ENCODE peak calls at places on chromosomes 2 and 18, in eight cellular contexts. V is A549, N is adrenal gland, O is small intestine, G is BE2C, S is colonic mucosa, L is prostate gland, E is spleen. A is an unnamed sample. For H3K4me1, the result is how much of the 10 kb centered on the place peaks cover.

GRCh38 chr2:109324859-109325258 is 195.9 kb downstream of the SH3RF3 start:
- DNase-seq in S (peak), G (no peak), V (no peak), N (peak), E (no peak), L (peak), O (no peak), A (no peak)

GRCh38 chr2:137249463-137249862 is 484.1 kb downstream of the THSD7B start:
- DNase-seq in L (no peak), S (no peak), G (no peak), E (no peak), N (no peak), O (no peak), V (no peak), A (no peak)

GRCh38 chr2:24620936-24621335 is 129.9 kb downstream of the NCOA1 start:
- DNase-seq in N (no peak), S (no peak), O (no peak), L (no peak), G (no peak), E (no peak), V (no peak), A (no peak)

GRCh38 chr2:45611020-45611737 is at the start of gene SRBD1:
- DNase-seq in E (peak), N (peak), V (peak), O (peak), L (peak), G (peak), S (peak), A (peak)

GRCh38 chr18:32122039-32122438 is 30.4 kb downstream of the RNF138 start:
- DNase-seq in E (no peak), G (no peak), N (no peak), O (peak), S (no peak), V (no peak), L (no peak), A (no peak)

GRCh38 chr18:24019641-24020331 is 5.2 kb downstream of the TTC39C start:
- DNase-seq in S (no peak), O (peak), N (no peak), L (no peak), G (no peak), V (no peak), E (no peak), A (no peak)

GRCh38 chr2:10267551-10268465 is 34.9 kb upstream of the HPCAL1 start:
- DNase-seq in E (peak), O (peak), G (peak), N (no peak), V (no peak), S (peak), L (peak), A (peak)

GRCh38 chr2:120434909-120435308 is 89.0 kb downstream of the INHBB start:
- DNase-seq in O (no peak), S (peak), V (no peak), G (no peak), E (peak), L (no peak), N (no peak), A (no peak)

GRCh38 chr2:68318686-68319396 is 908 bp downstream of the CNRIP1 start:
- DNase-seq in O (no peak), L (no peak), E (peak), G (peak), V (no peak), S (peak), N (peak), A (peak)

GRCh38 chr2:18991177-18992168 is 366.9 kb downstream of the OSR1 start:
- DNase-seq in V (peak), L (peak), E (no peak), G (no peak), O (peak), S (peak), N (peak), A (no peak)

GRCh38 chr18:40866013-40866644 is 1088.9 kb upstream of the PIK3C3 start:
- DNase-seq in V (no peak), E (no peak), G (no peak), O (no peak), S (no peak), N (no peak), L (no peak), A (peak)

GRCh38 chr2:136164377-136164776 is 46.4 kb upstream of the CXCR4 start:
- DNase-seq in G (no peak), N (no peak), V (no peak), L (no peak), O (no peak), S (no peak), E (no peak), A (no peak)

GRCh38 chr18:79283341-79283879 is 112.3 kb upstream of the NFATC1 start:
- DNase-seq in S (no peak), E (no peak), O (no peak), G (peak), N (no peak), V (no peak), L (no peak), A (no peak)

GRCh38 chr18:45169610-45170009 is 445.7 kb upstream of the SLC14A2 start:
- DNase-seq in N (no peak), O (no peak), G (no peak), E (no peak), S (no peak), V (no peak), L (no peak), A (no peak)

GRCh38 chr18:43276471-43276870 is 819 bp downstream of the SYT4 start:
- DNase-seq in N (no peak), O (no peak), L (no peak), E (no peak), G (no peak), V (no peak), S (no peak), A (no peak)

GRCh38 chr18:70022636-70023035 is 75.0 kb upstream of the CD226 start:
- DNase-seq in V (no peak), G (no peak), N (no peak), S (no peak), L (no peak), O (no peak), E (no peak), A (no peak)

GRCh38 chr2:68319397-68320117 is at the start of gene CNRIP1:
- DNase-seq in V (peak), O (no peak), S (peak), G (peak), L (no peak), E (peak), N (peak), A (peak)

GRCh38 chr2:240251848-240252190 is 111.4 kb upstream of the OTOS start:
- DNase-seq in S (no peak), E (no peak), O (no peak), L (no peak), V (no peak), N (no peak), G (no peak), A (no peak)

GRCh38 chr2:66013456-66013855 is 421.5 kb upstream of the MEIS1 start:
- DNase-seq in L (no peak), V (no peak), S (no peak), O (no peak), N (no peak), G (no peak), E (no peak), A (no peak)

GRCh38 chr2:45583989-45584388 is 27.1 kb downstream of the SRBD1 start:
- DNase-seq in E (no peak), G (no peak), N (no peak), V (no peak), L (no peak), O (no peak), S (no peak), A (no peak)

GRCh38 chr2:138931284-138932256 is 151.4 kb upstream of the NXPH2 start:
- DNase-seq in S (no peak), L (no peak), N (no peak), O (no peak), V (no peak), G (no peak), E (no peak), A (no peak)

DNA sequence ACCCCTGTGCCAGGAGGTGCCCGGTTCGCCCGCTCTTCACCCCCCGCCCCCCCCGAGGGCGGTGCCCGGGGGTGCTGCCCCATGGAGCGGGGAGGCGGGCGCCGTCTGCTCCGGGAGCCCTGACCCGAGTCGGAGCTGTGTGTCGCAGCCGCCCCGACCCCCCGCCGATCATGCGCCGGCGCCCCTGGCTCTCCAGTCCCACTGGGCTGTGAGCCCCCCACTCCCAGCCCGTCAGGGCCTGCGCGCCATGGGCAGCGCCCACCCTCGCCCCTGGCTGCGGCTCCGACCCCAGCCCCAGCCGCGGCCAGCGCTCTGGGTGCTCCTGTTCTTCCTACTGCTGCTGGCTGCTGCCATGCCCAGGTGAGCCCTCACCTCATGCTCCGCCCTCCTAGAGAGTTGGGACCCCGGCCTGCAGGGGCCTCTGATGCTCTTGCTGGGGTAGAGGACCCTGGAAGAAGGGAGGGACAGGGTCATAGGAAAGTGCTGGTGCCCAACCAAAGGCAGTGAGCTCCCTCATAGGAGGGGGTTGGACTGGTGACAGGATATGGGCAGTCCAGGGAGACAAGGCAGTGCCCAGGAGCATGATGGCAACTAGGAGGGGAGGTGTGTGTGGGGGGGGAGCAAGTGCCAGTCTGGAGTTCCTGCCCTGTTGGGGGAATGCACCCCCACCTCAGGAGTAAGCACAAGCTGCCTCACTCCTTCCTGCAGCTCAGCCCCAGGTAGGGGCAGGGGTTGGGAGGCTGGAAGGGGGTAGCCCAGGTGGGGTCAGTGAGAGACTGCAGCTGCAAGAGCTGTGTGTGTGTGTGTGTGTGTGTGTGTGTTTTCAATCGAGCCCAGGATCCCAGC is at the start of gene WNT10A:
- DNase-seq in E (peak), V (no peak), S (no peak), G (peak), L (no peak), O (no peak), N (no peak), A (peak)
- H3K4me1 ChIP-seq in E (half or more), V (under half), S (under half), G (under half), L (under half), O (under half), N (under half), A (under half)

GRCh38 chr2:144509548-144510205 is 10.2 kb downstream of the ZEB2 start:
- DNase-seq in S (no peak), O (no peak), G (no peak), V (no peak), N (no peak), L (no peak), E (no peak), A (no peak)

GRCh38 chr2:144509001-144509545 is 10.8 kb downstream of the ZEB2 start:
- DNase-seq in N (no peak), G (no peak), O (no peak), E (no peak), L (no peak), S (no peak), V (no peak), A (no peak)

GRCh38 chr2:144511945-144512344 is 8.0 kb downstream of the ZEB2 start:
- DNase-seq in N (no peak), E (no peak), V (no peak), G (no peak), S (no peak), L (no peak), O (no peak), A (no peak)

GRCh38 chr2:144511222-144511855 is 8.6 kb downstream of the ZEB2 start:
- DNase-seq in O (no peak), L (no peak), N (no peak), V (no peak), E (no peak), G (no peak), S (no peak), A (no peak)

GRCh38 chr2:144510206-144510991 is 9.5 kb downstream of the ZEB2 start:
- DNase-seq in V (no peak), L (no peak), O (no peak), G (no peak), N (no peak), S (no peak), E (no peak), A (no peak)
- H3K4me1 ChIP-seq in V (under half), L (under half), O (under half), G (under half), N (half or more), S (under half), E (half or more), A (under half)

DNA sequence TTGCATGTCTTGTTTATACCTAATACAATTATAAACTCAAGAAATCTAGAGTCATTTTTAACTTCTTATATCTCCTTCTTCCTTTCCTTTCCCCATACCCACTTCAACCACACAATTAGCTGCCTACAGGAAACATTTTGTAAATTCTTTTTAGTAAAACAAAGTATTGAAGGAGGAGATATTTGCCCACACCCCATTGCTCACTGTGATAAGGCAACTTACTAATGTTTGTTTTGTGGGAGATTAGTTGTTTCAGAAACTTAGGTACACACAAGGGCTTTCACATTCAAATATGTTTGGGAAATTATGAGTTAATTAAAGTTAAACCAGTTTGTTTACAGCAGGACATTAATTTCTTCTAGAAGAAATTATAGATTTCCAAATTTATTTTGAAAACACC is 62.6 kb upstream of the RAB27B start:
- DNase-seq in G (no peak), S (no peak), V (no peak), O (peak), E (no peak), N (no peak), L (no peak), A (no peak)
- H3K4me1 ChIP-seq in G (under half), S (under half), V (under half), O (under half), E (under half), N (under half), L (under half), A (under half)

GRCh38 chr2:113179446-113180045 is 5.8 kb downstream of the PSD4 start:
- DNase-seq in V (no peak), N (no peak), G (no peak), E (peak), L (no peak), S (no peak), O (no peak), A (no peak)

GRCh38 chr2:113178891-113179290 is 5.1 kb downstream of the PSD4 start:
- DNase-seq in S (no peak), V (no peak), L (no peak), O (no peak), N (no peak), E (peak), G (no peak), A (no peak)

GRCh38 chr2:113181491-113182051 is 7.8 kb downstream of the PSD4 start:
- DNase-seq in L (no peak), S (no peak), O (no peak), V (no peak), G (no peak), N (peak), E (peak), A (no peak)

GRCh38 chr2:113178069-113178468 is 4.3 kb downstream of the PSD4 start:
- DNase-seq in L (no peak), S (no peak), G (no peak), N (no peak), V (no peak), O (no peak), E (peak), A (no peak)

GRCh38 chr2:113180131-113180946 is 6.6 kb downstream of the PSD4 start:
- DNase-seq in S (no peak), O (peak), N (peak), L (no peak), V (no peak), G (no peak), E (peak), A (no peak)
- H3K4me1 ChIP-seq in S (under half), O (under half), N (under half), L (under half), V (under half), G (under half), E (half or more), A (under half)

DNA sequence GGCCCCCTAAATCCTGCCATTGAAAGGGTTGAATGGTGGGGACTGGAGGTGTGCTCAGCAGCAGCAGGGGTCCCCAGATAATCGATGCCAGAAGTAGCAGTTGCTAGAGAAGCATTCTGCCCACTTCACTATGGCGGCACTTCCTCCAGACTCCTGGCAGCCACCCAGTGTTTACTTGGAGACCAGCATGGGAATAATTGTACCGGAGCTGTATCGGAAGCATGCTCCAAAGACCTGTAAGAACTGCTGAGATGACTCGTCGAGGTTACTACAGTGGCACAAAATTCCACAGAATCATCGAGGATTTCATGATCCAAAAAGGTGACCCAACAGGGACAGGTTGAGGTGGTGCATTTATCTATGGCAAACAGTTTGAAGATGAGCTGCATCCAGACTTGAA is 11.0 kb upstream of the GAREM2 start:
- DNase-seq in N (no peak), G (no peak), O (no peak), V (no peak), L (no peak), S (no peak), E (no peak), A (no peak)
- H3K4me1 ChIP-seq in N (under half), G (under half), O (under half), V (under half), L (under half), S (under half), E (under half), A (under half)